ENCODE peak calls at places on chromosomes 12 and 14, in seven cellular contexts. One of them, this sample, is unnamed. For H3K4me1, the result is how much of the 10 kb centered on the place peaks cover.

GRCh38 chr12:49253033-49253623 is 11.8 kb upstream of the TUBA1C start:
- DNase-seq in effector memory CD4-positive, alpha-beta T cell: no peak
- DNase-seq in GM23338: no peak
- DNase-seq in ascending aorta: no peak
- DNase-seq in upper lobe of right lung: no peak
- DNase-seq in ovary: no peak
- DNase-seq in colonic mucosa: no peak
- DNase-seq in this sample: no peak

GRCh38 chr12:119153477-119154434 is 25.0 kb upstream of the HSPB8 start:
- DNase-seq in effector memory CD4-positive, alpha-beta T cell: no peak
- DNase-seq in GM23338: peak
- DNase-seq in ascending aorta: no peak
- DNase-seq in upper lobe of right lung: peak
- DNase-seq in ovary: peak
- DNase-seq in colonic mucosa: peak
- DNase-seq in this sample: peak

GRCh38 chr12:82461393-82461792 is 103.1 kb downstream of the METTL25 start:
- DNase-seq in effector memory CD4-positive, alpha-beta T cell: no peak
- DNase-seq in GM23338: no peak
- DNase-seq in ascending aorta: no peak
- DNase-seq in upper lobe of right lung: no peak
- DNase-seq in ovary: no peak
- DNase-seq in colonic mucosa: no peak
- DNase-seq in this sample: no peak

GRCh38 chr14:100883789-100884101 is 19.8 kb downstream of the RTL1 start:
- DNase-seq in effector memory CD4-positive, alpha-beta T cell: no peak
- DNase-seq in GM23338: no peak
- DNase-seq in ascending aorta: no peak
- DNase-seq in upper lobe of right lung: no peak
- DNase-seq in ovary: no peak
- DNase-seq in colonic mucosa: no peak
- DNase-seq in this sample: no peak

GRCh38 chr12:613996-614726 is 49.1 kb downstream of the NINJ2 start:
- DNase-seq in effector memory CD4-positive, alpha-beta T cell: no peak
- DNase-seq in GM23338: peak
- DNase-seq in ascending aorta: no peak
- DNase-seq in upper lobe of right lung: no peak
- DNase-seq in ovary: no peak
- DNase-seq in colonic mucosa: no peak
- DNase-seq in this sample: peak

GRCh38 chr14:74563233-74563585 is 48.8 kb downstream of the LTBP2 start:
- DNase-seq in effector memory CD4-positive, alpha-beta T cell: no peak
- DNase-seq in GM23338: no peak
- DNase-seq in ascending aorta: no peak
- DNase-seq in upper lobe of right lung: no peak
- DNase-seq in ovary: no peak
- DNase-seq in colonic mucosa: no peak
- DNase-seq in this sample: no peak

GRCh38 chr14:99234366-99234765 is 37.6 kb downstream of the BCL11B start:
- DNase-seq in effector memory CD4-positive, alpha-beta T cell: no peak
- DNase-seq in GM23338: no peak
- DNase-seq in ascending aorta: no peak
- DNase-seq in upper lobe of right lung: no peak
- DNase-seq in ovary: no peak
- DNase-seq in colonic mucosa: no peak
- DNase-seq in this sample: no peak

GRCh38 chr12:57390174-57390573 is 40.7 kb downstream of the R3HDM2 start:
- DNase-seq in effector memory CD4-positive, alpha-beta T cell: no peak
- DNase-seq in GM23338: no peak
- DNase-seq in ascending aorta: no peak
- DNase-seq in upper lobe of right lung: no peak
- DNase-seq in ovary: no peak
- DNase-seq in colonic mucosa: no peak
- DNase-seq in this sample: no peak

GRCh38 chr14:95507701-95508103 is 8.7 kb downstream of the SYNE3 start:
- DNase-seq in effector memory CD4-positive, alpha-beta T cell: no peak
- DNase-seq in GM23338: no peak
- DNase-seq in ascending aorta: no peak
- DNase-seq in upper lobe of right lung: no peak
- DNase-seq in ovary: no peak
- DNase-seq in colonic mucosa: no peak
- DNase-seq in this sample: peak

GRCh38 chr12:131075611-131076010 is 121.9 kb downstream of the ADGRD1 start:
- DNase-seq in effector memory CD4-positive, alpha-beta T cell: no peak
- DNase-seq in GM23338: no peak
- DNase-seq in ascending aorta: no peak
- DNase-seq in upper lobe of right lung: no peak
- DNase-seq in ovary: no peak
- DNase-seq in colonic mucosa: no peak
- DNase-seq in this sample: no peak

GRCh38 chr14:88379706-88380343 is 5.6 kb upstream of the SPATA7 start:
- DNase-seq in effector memory CD4-positive, alpha-beta T cell: no peak
- DNase-seq in GM23338: peak
- DNase-seq in ascending aorta: no peak
- DNase-seq in upper lobe of right lung: no peak
- DNase-seq in ovary: no peak
- DNase-seq in colonic mucosa: no peak
- DNase-seq in this sample: no peak

GRCh38 chr14:53571990-53572389 is 384.6 kb downstream of the BMP4 start:
- DNase-seq in effector memory CD4-positive, alpha-beta T cell: no peak
- DNase-seq in GM23338: peak
- DNase-seq in ascending aorta: no peak
- DNase-seq in upper lobe of right lung: no peak
- DNase-seq in ovary: no peak
- DNase-seq in colonic mucosa: no peak
- DNase-seq in this sample: no peak

DNA sequence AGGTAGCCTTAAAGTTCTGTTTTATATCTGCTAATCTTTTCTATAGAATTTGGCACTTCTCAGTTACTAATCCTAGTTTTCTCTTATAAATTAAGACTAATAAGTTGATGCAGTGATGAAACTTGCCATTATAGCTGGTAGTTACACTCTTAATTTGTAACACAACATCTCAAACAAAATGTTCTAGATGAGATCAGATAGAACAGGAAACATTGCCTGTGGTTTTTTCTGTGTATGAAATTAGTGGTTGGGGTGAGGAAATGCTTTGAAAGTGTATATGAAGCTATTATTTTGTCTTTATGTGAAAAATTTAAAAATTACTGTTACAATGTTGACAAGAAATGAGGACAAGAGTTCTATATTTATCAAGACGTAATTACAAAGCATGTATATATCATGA is 91.9 kb downstream of the PCNX1 start:
- DNase-seq in effector memory CD4-positive, alpha-beta T cell: no peak
- DNase-seq in GM23338: no peak
- DNase-seq in ascending aorta: no peak
- DNase-seq in upper lobe of right lung: no peak
- DNase-seq in ovary: no peak
- DNase-seq in colonic mucosa: no peak
- DNase-seq in this sample: no peak
- H3K4me1 ChIP-seq in effector memory CD4-positive, alpha-beta T cell: half or more
- H3K4me1 ChIP-seq in GM23338: under half
- H3K4me1 ChIP-seq in ascending aorta: under half
- H3K4me1 ChIP-seq in upper lobe of right lung: under half
- H3K4me1 ChIP-seq in ovary: under half
- H3K4me1 ChIP-seq in colonic mucosa: under half
- H3K4me1 ChIP-seq in this sample: under half

DNA sequence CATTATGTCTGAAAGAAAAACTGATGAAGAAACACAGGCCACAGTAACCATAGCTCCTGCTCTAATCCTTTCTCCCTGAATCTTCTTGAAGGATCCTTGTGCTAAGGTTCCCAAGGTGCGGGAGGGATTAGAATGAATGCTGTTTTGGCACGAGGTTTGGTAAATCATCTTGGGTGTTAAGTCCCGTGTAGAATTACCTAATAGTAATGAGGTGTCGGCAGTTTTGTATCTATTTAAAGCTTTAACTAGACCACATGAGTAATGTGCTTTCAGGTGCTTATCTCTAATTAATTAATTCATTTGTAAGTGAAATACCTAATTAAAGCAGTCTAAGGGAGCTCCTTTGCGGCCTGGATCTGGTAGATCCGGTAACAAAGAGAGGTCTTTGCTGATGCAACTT is 53.9 kb downstream of the GNG2 start:
- DNase-seq in effector memory CD4-positive, alpha-beta T cell: no peak
- DNase-seq in GM23338: no peak
- DNase-seq in ascending aorta: no peak
- DNase-seq in upper lobe of right lung: no peak
- DNase-seq in ovary: no peak
- DNase-seq in colonic mucosa: no peak
- DNase-seq in this sample: no peak
- H3K4me1 ChIP-seq in effector memory CD4-positive, alpha-beta T cell: under half
- H3K4me1 ChIP-seq in GM23338: under half
- H3K4me1 ChIP-seq in ascending aorta: under half
- H3K4me1 ChIP-seq in upper lobe of right lung: under half
- H3K4me1 ChIP-seq in ovary: under half
- H3K4me1 ChIP-seq in colonic mucosa: under half
- H3K4me1 ChIP-seq in this sample: under half

DNA sequence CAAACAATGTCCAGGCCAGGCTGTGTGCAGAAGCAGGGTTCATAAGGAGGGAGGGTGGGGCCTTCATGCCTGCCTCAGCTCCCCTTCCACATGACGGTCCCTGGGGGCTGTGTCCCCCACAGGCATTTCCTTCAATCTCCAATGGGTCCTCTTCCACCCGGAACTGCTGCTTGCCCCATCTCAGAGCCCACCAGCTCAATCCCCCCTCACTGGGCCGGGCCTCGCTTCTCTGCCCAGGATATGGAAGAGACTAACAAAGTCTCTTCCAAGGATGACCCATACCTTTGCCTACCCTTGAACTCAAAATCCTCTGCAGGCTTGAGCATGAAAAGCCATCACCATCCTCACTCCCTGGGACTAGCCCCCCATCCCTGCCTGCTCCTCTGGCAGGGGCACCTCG is 28.4 kb upstream of the FAM181A start:
- DNase-seq in effector memory CD4-positive, alpha-beta T cell: no peak
- DNase-seq in GM23338: no peak
- DNase-seq in ascending aorta: no peak
- DNase-seq in upper lobe of right lung: no peak
- DNase-seq in ovary: no peak
- DNase-seq in colonic mucosa: no peak
- DNase-seq in this sample: no peak
- H3K4me1 ChIP-seq in effector memory CD4-positive, alpha-beta T cell: under half
- H3K4me1 ChIP-seq in GM23338: under half
- H3K4me1 ChIP-seq in ascending aorta: under half
- H3K4me1 ChIP-seq in upper lobe of right lung: under half
- H3K4me1 ChIP-seq in ovary: under half
- H3K4me1 ChIP-seq in colonic mucosa: under half
- H3K4me1 ChIP-seq in this sample: under half

DNA sequence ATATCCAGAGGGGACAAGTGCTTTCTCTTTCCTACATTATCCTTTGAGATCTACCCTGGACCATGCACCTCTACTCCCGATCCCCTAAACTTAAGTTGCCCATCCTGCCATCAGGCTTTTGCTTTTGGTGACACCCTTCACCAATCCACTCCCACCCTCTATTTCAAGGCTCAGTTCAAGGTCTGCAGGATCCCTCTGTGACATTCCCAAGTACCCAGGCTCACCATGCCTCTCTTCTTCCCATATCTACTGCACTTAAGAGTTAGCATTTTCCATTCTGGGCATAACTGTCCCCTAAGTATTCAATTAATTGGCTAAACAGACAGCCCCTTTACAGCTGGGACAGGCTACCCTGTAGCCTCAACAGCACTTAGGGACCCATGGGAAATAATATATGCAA is 3.1 kb downstream of the NFYB start:
- DNase-seq in effector memory CD4-positive, alpha-beta T cell: no peak
- DNase-seq in GM23338: no peak
- DNase-seq in ascending aorta: no peak
- DNase-seq in upper lobe of right lung: no peak
- DNase-seq in ovary: no peak
- DNase-seq in colonic mucosa: no peak
- DNase-seq in this sample: no peak
- H3K4me1 ChIP-seq in effector memory CD4-positive, alpha-beta T cell: under half
- H3K4me1 ChIP-seq in GM23338: under half
- H3K4me1 ChIP-seq in ascending aorta: under half
- H3K4me1 ChIP-seq in upper lobe of right lung: under half
- H3K4me1 ChIP-seq in ovary: under half
- H3K4me1 ChIP-seq in colonic mucosa: under half
- H3K4me1 ChIP-seq in this sample: under half

GRCh38 chr12:121033625-121034349 is 5.3 kb downstream of the OASL start:
- DNase-seq in effector memory CD4-positive, alpha-beta T cell: peak
- DNase-seq in GM23338: no peak
- DNase-seq in ascending aorta: no peak
- DNase-seq in upper lobe of right lung: no peak
- DNase-seq in ovary: no peak
- DNase-seq in colonic mucosa: no peak
- DNase-seq in this sample: no peak
- H3K4me1 ChIP-seq in effector memory CD4-positive, alpha-beta T cell: under half
- H3K4me1 ChIP-seq in GM23338: under half
- H3K4me1 ChIP-seq in ascending aorta: under half
- H3K4me1 ChIP-seq in upper lobe of right lung: under half
- H3K4me1 ChIP-seq in ovary: under half
- H3K4me1 ChIP-seq in colonic mucosa: under half
- H3K4me1 ChIP-seq in this sample: under half

DNA sequence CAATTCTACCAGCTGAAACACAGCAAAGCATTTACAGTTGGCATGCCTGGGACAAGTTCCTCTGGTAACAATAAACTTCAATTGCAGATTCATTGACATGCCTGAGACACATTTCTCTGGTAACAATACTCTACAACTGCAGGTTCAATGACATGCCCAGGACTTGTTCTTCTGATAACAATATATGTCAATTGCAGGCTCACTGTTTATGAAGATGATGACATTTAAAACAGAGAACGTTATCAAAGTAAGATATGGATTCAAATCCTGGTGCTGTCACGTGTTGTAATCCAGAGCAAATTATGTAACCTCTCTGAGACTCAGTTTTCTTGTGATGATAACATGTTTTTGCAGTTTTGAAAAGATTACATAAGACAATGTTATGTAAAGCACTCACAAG is 20.5 kb downstream of the KITLG start:
- DNase-seq in effector memory CD4-positive, alpha-beta T cell: no peak
- DNase-seq in GM23338: no peak
- DNase-seq in ascending aorta: no peak
- DNase-seq in upper lobe of right lung: no peak
- DNase-seq in ovary: no peak
- DNase-seq in colonic mucosa: no peak
- DNase-seq in this sample: no peak
- H3K4me1 ChIP-seq in effector memory CD4-positive, alpha-beta T cell: under half
- H3K4me1 ChIP-seq in GM23338: under half
- H3K4me1 ChIP-seq in ascending aorta: under half
- H3K4me1 ChIP-seq in upper lobe of right lung: under half
- H3K4me1 ChIP-seq in ovary: under half
- H3K4me1 ChIP-seq in colonic mucosa: under half
- H3K4me1 ChIP-seq in this sample: under half

This sample was measured in SJCRH30.